ENCODE peak calls at places on chromosomes 7 and 10, in eight cellular contexts. G is transverse colon, X is WTC11, D is endothelial cell, Y is heart left ventricle, C is neural crest cell, M is lower lobe of right lung, S is SK-N-SH. J is an unnamed sample.

GRCh38 chr7:20514364-20514763 is 101.1 kb upstream of the ABCB5 start:
- DNase-seq in X (no peak), G (no peak), M (no peak), Y (peak), C (no peak), S (peak), D (no peak), J (no peak)

GRCh38 chr10:89869180-89869579 is 167.8 kb downstream of the KIF20B start:
- DNase-seq in S (no peak), X (no peak), G (no peak), Y (no peak), D (no peak), M (no peak), C (no peak), J (no peak)

GRCh38 chr7:131197920-131198610 is 129.6 kb upstream of the MKLN1 start:
- DNase-seq in D (no peak), Y (no peak), X (no peak), C (no peak), M (no peak), S (no peak), G (no peak), J (no peak)

GRCh38 chr7:7567898-7568531 is 1.3 kb downstream of the MIOS start:
- DNase-seq in G (no peak), X (no peak), C (no peak), M (no peak), Y (no peak), D (no peak), S (no peak), J (no peak)

GRCh38 chr7:132837529-132837928 is 244.4 kb downstream of the CHCHD3 start:
- DNase-seq in M (no peak), Y (no peak), G (no peak), X (no peak), S (no peak), D (no peak), C (no peak), J (no peak)

GRCh38 chr10:93849605-93850004 is 44.2 kb upstream of the SLC35G1 start:
- DNase-seq in M (no peak), S (no peak), X (peak), Y (no peak), G (no peak), C (no peak), D (no peak), J (no peak)

GRCh38 chr7:108247646-108248045 is 117.5 kb upstream of the LAMB4 start:
- DNase-seq in C (no peak), M (no peak), D (no peak), G (no peak), S (no peak), X (no peak), Y (no peak), J (no peak)

GRCh38 chr10:51272580-51272979 is 198.3 kb downstream of the PRKG1 start:
- DNase-seq in S (no peak), M (no peak), G (no peak), D (no peak), Y (no peak), X (no peak), C (no peak), J (no peak)

GRCh38 chr10:81814842-81815241 is 60.2 kb upstream of the NRG3 start:
- DNase-seq in X (no peak), D (no peak), M (no peak), Y (no peak), G (no peak), C (no peak), S (no peak), J (no peak)

GRCh38 chr10:113060221-113061053 is 110.4 kb downstream of the TCF7L2 start:
- DNase-seq in G (peak), M (peak), D (peak), Y (peak), X (no peak), S (no peak), C (no peak), J (no peak)

GRCh38 chr10:66180651-66181318 is 745.1 kb upstream of the LRRTM3 start:
- DNase-seq in X (no peak), C (peak), D (peak), M (no peak), Y (no peak), S (peak), G (no peak), J (no peak)

GRCh38 chr7:148856035-148856881 is 27.8 kb downstream of the EZH2 start:
- DNase-seq in C (peak), S (peak), Y (no peak), D (peak), X (peak), M (no peak), G (peak), J (peak)

GRCh38 chr10:88832376-88832775 is 19.3 kb downstream of the ANKRD22 start:
- DNase-seq in M (no peak), Y (no peak), S (no peak), X (no peak), G (no peak), D (no peak), C (no peak), J (no peak)

GRCh38 chr10:4946349-4946717 is 16.9 kb upstream of the AKR1C1 start:
- DNase-seq in M (no peak), D (no peak), X (no peak), Y (no peak), G (no peak), C (no peak), S (no peak), J (no peak)

GRCh38 chr7:18235819-18236218 is 208.2 kb upstream of the PRPS1L1 start:
- DNase-seq in X (no peak), M (no peak), C (no peak), Y (no peak), D (no peak), G (no peak), S (no peak), J (no peak)

GRCh38 chr7:18239212-18239611 is 211.6 kb upstream of the PRPS1L1 start:
- DNase-seq in M (no peak), Y (no peak), S (no peak), D (no peak), G (no peak), C (no peak), X (no peak), J (no peak)

GRCh38 chr7:18241543-18242231 is 214.0 kb upstream of the PRPS1L1 start:
- DNase-seq in G (no peak), D (no peak), X (no peak), Y (no peak), S (no peak), M (no peak), C (no peak), J (no peak)
- TF ChIP-seq CTCF in G (no peak), D (no peak), X (no peak), Y (no peak), S (no peak), M (no peak), C (no peak), J (no peak)

DNA sequence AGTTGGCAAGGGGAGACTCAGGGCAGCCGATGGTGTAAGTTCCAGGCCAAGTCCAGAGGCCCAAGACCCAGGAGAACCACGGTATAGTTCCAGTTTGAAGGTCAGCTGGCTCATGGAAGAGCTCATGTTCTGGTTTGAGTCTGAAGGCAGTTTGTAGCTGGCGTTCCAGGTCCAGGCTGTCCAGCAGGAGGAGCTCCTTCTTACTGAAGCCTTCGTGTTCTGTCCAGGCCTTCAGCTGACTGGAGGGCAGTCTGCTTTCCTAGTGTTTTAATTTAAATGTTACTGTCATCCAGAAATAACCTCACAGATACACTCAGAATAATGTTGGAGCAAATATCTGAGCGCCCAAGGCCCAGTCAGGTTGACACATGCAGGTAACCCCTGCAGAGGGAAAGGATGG is 4.2 kb downstream of the SUN1 start:
- DNase-seq in X (no peak), S (peak), Y (no peak), C (peak), M (no peak), D (peak), G (peak), J (no peak)
- TF ChIP-seq CTCF in X (no peak), S (peak), Y (peak), C (peak), M (peak), D (peak), G (peak), J (no peak)

GRCh38 chr10:2143213-2143882 is 406.0 kb upstream of the ADARB2 start:
- DNase-seq in X (no peak), D (no peak), Y (no peak), M (no peak), C (no peak), G (no peak), S (no peak), J (no peak)

DNA sequence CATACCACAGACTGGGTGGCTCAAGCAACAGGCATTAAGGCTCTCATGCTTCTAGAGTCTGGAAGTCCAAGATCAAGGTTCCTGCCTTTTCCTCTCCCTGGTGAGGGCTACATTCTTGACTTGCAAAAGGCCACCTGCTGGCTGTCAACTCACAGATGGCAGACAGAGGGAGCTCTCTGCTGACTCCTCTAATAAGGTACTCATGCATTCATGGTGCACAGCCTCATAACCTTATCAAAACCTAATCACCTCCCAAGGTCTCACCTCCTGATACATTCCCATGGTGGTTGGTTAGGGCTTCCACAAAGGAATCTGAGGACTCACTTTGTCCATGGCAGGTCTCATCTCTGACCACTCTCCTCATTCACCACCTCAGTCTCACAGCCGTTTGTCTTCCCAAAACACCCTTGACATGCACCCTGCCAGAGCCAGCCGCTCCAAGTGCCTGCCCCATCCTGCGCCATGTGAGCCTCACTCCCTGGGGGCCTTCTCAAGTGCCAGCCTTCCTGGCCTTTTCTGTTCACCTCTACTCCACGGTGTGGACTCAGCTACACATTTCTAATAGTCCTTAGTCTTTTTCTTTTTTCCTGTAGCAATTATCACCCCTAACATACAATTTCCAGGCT is 400.3 kb upstream of the ADARB2 start:
- DNase-seq in C (no peak), M (no peak), G (no peak), S (no peak), Y (no peak), D (peak), X (peak), J (no peak)
- TF ChIP-seq CTCF in C (peak), M (no peak), G (no peak), S (no peak), Y (no peak), D (peak), X (peak), J (no peak)

GRCh38 chr10:67666416-67667043 is 29.5 kb downstream of the CTNNA3 start:
- DNase-seq in D (no peak), Y (no peak), S (peak), X (no peak), C (no peak), M (no peak), G (no peak), J (no peak)
- TF ChIP-seq CTCF in D (peak), Y (peak), S (peak), X (peak), C (peak), M (peak), G (peak), J (peak)

GRCh38 chr7:151032936-151033863 is 5.0 kb downstream of the ABCB8 start:
- DNase-seq in Y (no peak), G (no peak), D (no peak), C (no peak), X (no peak), S (no peak), M (no peak), J (no peak)
- TF ChIP-seq CTCF in Y (no peak), G (no peak), D (no peak), C (no peak), X (no peak), S (peak), M (no peak), J (no peak)

DNA sequence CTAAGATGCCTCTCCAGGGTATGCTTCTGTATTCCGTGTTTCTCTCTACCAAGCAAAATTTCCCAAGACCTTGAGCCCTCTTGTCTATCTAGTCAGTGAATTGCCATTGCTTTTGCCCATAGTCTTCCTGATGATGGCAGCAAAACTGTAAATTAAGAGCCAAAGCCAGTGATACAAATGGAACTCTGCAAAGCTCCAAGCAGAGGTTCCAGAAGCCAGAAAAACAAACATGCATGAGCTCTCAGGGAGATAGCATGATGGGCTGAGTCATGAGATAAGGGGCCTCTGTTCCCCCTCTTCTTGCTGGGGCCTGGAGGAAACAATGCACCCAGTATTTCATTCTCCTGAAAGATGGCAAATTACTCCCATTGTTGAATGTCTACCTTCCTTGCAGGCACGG is 24.7 kb downstream of the LSMEM1 start:
- DNase-seq in G (no peak), X (no peak), M (no peak), S (no peak), D (no peak), C (no peak), Y (no peak), J (no peak)
- TF ChIP-seq CTCF in G (no peak), X (no peak), M (no peak), S (no peak), D (no peak), C (no peak), Y (no peak), J (no peak)

DNA sequence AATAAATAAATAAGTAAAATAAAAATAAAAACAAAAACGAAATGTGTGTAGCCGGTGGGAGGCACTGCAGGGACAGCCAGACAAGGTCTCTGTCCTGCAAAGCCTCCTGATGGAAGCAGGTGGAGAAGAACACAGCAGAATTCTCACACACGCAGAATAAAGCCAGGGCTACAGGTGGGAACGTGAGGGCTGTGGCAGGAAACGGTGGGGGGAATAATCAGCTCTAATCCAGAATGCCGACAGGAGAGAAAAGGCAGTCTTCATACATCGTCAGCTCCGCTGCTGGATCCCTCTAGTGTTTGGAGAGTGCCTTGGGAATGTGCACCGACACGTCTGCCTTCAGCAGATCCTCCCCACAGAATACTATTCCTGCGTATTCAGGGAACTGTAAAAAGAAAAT is 6.8 kb upstream of the SNX8 start:
- DNase-seq in X (peak), C (no peak), G (no peak), D (no peak), S (no peak), Y (no peak), M (no peak), J (no peak)
- TF ChIP-seq CTCF in X (no peak), C (peak), G (no peak), D (no peak), S (no peak), Y (no peak), M (no peak), J (no peak)

GRCh38 chr7:44975331-44976039 is 3.3 kb downstream of the MYO1G start:
- DNase-seq in M (no peak), C (no peak), G (no peak), D (no peak), X (no peak), Y (no peak), S (no peak), J (no peak)

GRCh38 chr7:44972562-44972961 is 6.3 kb downstream of the MYO1G start:
- DNase-seq in S (no peak), Y (no peak), M (no peak), D (no peak), G (no peak), C (no peak), X (no peak), J (no peak)

GRCh38 chr7:44974549-44974948 is 4.3 kb downstream of the MYO1G start:
- DNase-seq in G (no peak), D (no peak), M (no peak), C (no peak), Y (no peak), X (no peak), S (no peak), J (no peak)

GRCh38 chr7:44971991-44972441 is 6.8 kb downstream of the MYO1G start:
- DNase-seq in G (no peak), C (no peak), S (no peak), D (no peak), M (no peak), Y (no peak), X (no peak), J (no peak)

DNA sequence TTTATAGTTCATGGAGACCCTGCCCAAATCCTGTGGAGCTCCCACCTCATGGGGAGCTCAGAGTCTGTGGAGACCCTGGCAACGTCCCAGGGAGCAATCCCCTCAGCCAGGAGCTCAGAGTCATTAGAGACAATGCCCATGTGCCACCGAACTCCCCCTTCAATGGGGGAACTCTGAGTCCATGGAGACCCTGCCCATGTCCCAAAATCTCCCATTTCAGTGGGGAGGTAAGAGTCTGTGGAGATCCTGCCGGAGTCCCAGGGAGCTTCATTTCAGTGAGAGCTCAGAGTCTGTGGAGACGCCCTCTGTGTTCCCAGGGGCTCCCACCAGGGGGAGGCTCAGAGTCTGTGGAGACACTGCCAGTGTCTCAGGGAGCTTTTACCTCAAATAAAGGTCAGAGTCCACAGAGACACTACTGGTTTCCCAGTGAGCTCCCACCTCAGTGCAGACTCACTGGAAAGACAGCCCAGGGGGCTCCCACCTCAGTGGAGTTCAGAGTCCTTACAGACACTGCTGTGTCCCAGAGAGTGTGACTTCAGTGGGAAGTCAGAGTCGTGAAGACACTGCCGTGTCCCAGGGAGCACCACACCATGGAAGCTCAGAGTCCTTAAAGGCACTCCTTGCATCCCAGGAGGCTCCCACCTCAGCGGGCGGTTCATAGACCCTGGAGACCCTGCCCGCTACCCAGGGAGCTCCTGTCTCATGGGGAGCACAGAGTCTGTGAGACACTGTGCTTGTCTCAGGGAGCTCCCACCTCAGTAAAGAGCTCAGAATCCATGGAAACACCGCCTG is 5.0 kb downstream of the MYO1G start:
- DNase-seq in Y (no peak), G (peak), M (no peak), D (peak), S (peak), X (peak), C (peak), J (peak)
- TF ChIP-seq CTCF in Y (peak), G (peak), M (peak), D (no peak), S (peak), X (peak), C (peak), J (peak)

J was measured in CD4-positive, alpha-beta T cell.